ENCODE peak calls at places on chromosome 22, in eight cellular contexts. X is T1000, Z is RWPE2, U is neuronal stem cell, S is kidney glomerular epithelial cell, L is neural crest cell, G is H7, Y is psoas muscle. D is an unnamed sample.

GRCh38 chr22:37121887-37122591 is 12.5 kb upstream of the TMPRSS6 start:
- DNase-seq in X (no peak), Z (no peak), U (no peak), S (peak; percentile 82), L (no peak), G (no peak), Y (no peak), D (peak; percentile 23)

GRCh38 chr22:47154621-47155081 is 392.2 kb downstream of the TBC1D22A start:
- DNase-seq in X (peak; percentile 58), Z (no peak), U (no peak), S (no peak), L (no peak), G (no peak), Y (peak; percentile 52), D (no peak)

GRCh38 chr22:25363474-25363873 is 144.0 kb downstream of the CRYBB2 start:
- DNase-seq in X (no peak), Z (peak; percentile 30), U (no peak), S (no peak), L (no peak), G (no peak), Y (no peak), D (no peak)

GRCh38 chr22:46331496-46331895 is 4.0 kb upstream of the TRMU start:
- DNase-seq in X (no peak), Z (no peak), U (no peak), S (no peak), L (no peak), G (no peak), Y (no peak), D (no peak)

GRCh38 chr22:30251661-30252226 is 5.2 kb upstream of the LIF start:
- DNase-seq in X (peak; percentile 38), Z (no peak), U (no peak), S (no peak), L (no peak), G (peak; percentile 51), Y (no peak), D (no peak)

GRCh38 chr22:40043086-40043485 is 48.3 kb downstream of the FAM83F start:
- DNase-seq in X (no peak), Z (no peak), U (no peak), S (no peak), L (no peak), G (no peak), Y (peak; percentile 31), D (no peak)

GRCh38 chr22:48478124-48478523 is 1349.5 kb downstream of the BRD1 start:
- DNase-seq in X (no peak), Z (no peak), U (no peak), S (no peak), L (no peak), G (no peak), Y (no peak), D (no peak)

GRCh38 chr22:47017245-47017644 is 254.8 kb downstream of the TBC1D22A start:
- DNase-seq in X (no peak), Z (no peak), U (no peak), S (no peak), L (no peak), G (no peak), Y (no peak), D (no peak)

GRCh38 chr22:27405672-27406388 is 395.7 kb downstream of the MN1 start:
- DNase-seq in X (no peak), Z (no peak), U (peak; percentile 47), S (peak; percentile 33), L (peak; percentile 78), G (peak; percentile 84), Y (peak; percentile 65), D (peak; percentile 3)

GRCh38 chr22:46276563-46276962 is 8.8 kb downstream of the TTC38 start:
- DNase-seq in X (no peak), Z (no peak), U (no peak), S (no peak), L (no peak), G (no peak), Y (no peak), D (no peak)

GRCh38 chr22:37229012-37229804 is 14.9 kb downstream of the RAC2 start:
- DNase-seq in X (peak; percentile 50), Z (peak; percentile 64), U (no peak), S (peak; percentile 54), L (no peak), G (peak; percentile 34), Y (no peak), D (no peak)

GRCh38 chr22:36405671-36406070 is 17.9 kb upstream of the MYH9 start:
- DNase-seq in X (no peak), Z (no peak), U (no peak), S (peak; percentile 72), L (no peak), G (peak; percentile 21), Y (peak; percentile 32), D (no peak)

GRCh38 chr22:19859861-19860510 is 5.3 kb upstream of the GNB1L start:
- DNase-seq in X (no peak), Z (no peak), U (no peak), S (no peak), L (no peak), G (no peak), Y (no peak), D (no peak)

GRCh38 chr22:18156878-18157713 is 7.1 kb downstream of the USP18 start:
- DNase-seq in X (peak; percentile 82), Z (no peak), U (peak; percentile 76), S (peak; percentile 53), L (peak; percentile 76), G (peak; percentile 91), Y (peak; percentile 82), D (peak; percentile 56)

GRCh38 chr22:24107668-24108067 is 73.6 kb upstream of the SUSD2 start:
- DNase-seq in X (no peak), Z (no peak), U (no peak), S (no peak), L (no peak), G (no peak), Y (peak; percentile 89), D (no peak)

GRCh38 chr22:50695421-50696250 is 23.0 kb downstream of the SHANK3 start:
- DNase-seq in X (no peak), Z (peak; percentile 33), U (no peak), S (no peak), L (no peak), G (no peak), Y (peak; percentile 8), D (no peak)

GRCh38 chr22:39522567-39523300 is 2.4 kb downstream of the ATF4 start:
- DNase-seq in X (no peak), Z (no peak), U (no peak), S (no peak), L (no peak), G (no peak), Y (peak; percentile 53), D (no peak)